ENCODE peak calls at places on chromosomes 13 and 19, in ten cellular contexts. One of them, this sample, is unnamed.

GRCh38 chr13:27595055-27595811 is 25.1 kb downstream of the LNX2 start:
- ATAC-seq in GM12878: peak
- ATAC-seq in Right ventricle myocardium superior: no peak
- ATAC-seq in aorta: no peak
- ATAC-seq in activated CD8-positive, alpha-beta T cell treated with anti-CD3 and anti-CD28 coated beads for 36 hours: no peak
- ATAC-seq in A549: no peak
- ATAC-seq in K562: peak
- ATAC-seq in SK-N-SH treated with all-trans-retinoic acid at 6 μM for 48 hours: no peak
- ATAC-seq in psoas muscle: no peak
- ATAC-seq in left colon: peak
- ATAC-seq in this sample: no peak

GRCh38 chr13:35733832-35734231 is 257.3 kb upstream of the MAB21L1 start:
- ATAC-seq in GM12878: no peak
- ATAC-seq in Right ventricle myocardium superior: peak
- ATAC-seq in aorta: peak
- ATAC-seq in activated CD8-positive, alpha-beta T cell treated with anti-CD3 and anti-CD28 coated beads for 36 hours: no peak
- ATAC-seq in A549: no peak
- ATAC-seq in K562: no peak
- ATAC-seq in SK-N-SH treated with all-trans-retinoic acid at 6 μM for 48 hours: peak
- ATAC-seq in psoas muscle: no peak
- ATAC-seq in left colon: no peak
- ATAC-seq in this sample: no peak

GRCh38 chr19:8238251-8238650 is 29.1 kb downstream of the CERS4 start:
- ATAC-seq in GM12878: no peak
- ATAC-seq in Right ventricle myocardium superior: no peak
- ATAC-seq in aorta: no peak
- ATAC-seq in activated CD8-positive, alpha-beta T cell treated with anti-CD3 and anti-CD28 coated beads for 36 hours: no peak
- ATAC-seq in A549: no peak
- ATAC-seq in K562: no peak
- ATAC-seq in SK-N-SH treated with all-trans-retinoic acid at 6 μM for 48 hours: no peak
- ATAC-seq in psoas muscle: no peak
- ATAC-seq in left colon: no peak
- ATAC-seq in this sample: peak

GRCh38 chr19:45972081-45972943 is 1.4 kb downstream of the NOVA2 start:
- ATAC-seq in GM12878: peak
- ATAC-seq in Right ventricle myocardium superior: peak
- ATAC-seq in aorta: no peak
- ATAC-seq in activated CD8-positive, alpha-beta T cell treated with anti-CD3 and anti-CD28 coated beads for 36 hours: peak
- ATAC-seq in A549: peak
- ATAC-seq in K562: no peak
- ATAC-seq in SK-N-SH treated with all-trans-retinoic acid at 6 μM for 48 hours: no peak
- ATAC-seq in psoas muscle: peak
- ATAC-seq in left colon: peak
- ATAC-seq in this sample: peak

GRCh38 chr19:29708553-29709439 is 6.3 kb downstream of the C19orf12 start:
- ATAC-seq in GM12878: no peak
- ATAC-seq in Right ventricle myocardium superior: peak
- ATAC-seq in aorta: peak
- ATAC-seq in activated CD8-positive, alpha-beta T cell treated with anti-CD3 and anti-CD28 coated beads for 36 hours: no peak
- ATAC-seq in A549: no peak
- ATAC-seq in K562: no peak
- ATAC-seq in SK-N-SH treated with all-trans-retinoic acid at 6 μM for 48 hours: no peak
- ATAC-seq in psoas muscle: peak
- ATAC-seq in left colon: peak
- ATAC-seq in this sample: no peak

GRCh38 chr13:85508683-85509329 is 290.4 kb downstream of the SLITRK6 start:
- ATAC-seq in GM12878: peak
- ATAC-seq in Right ventricle myocardium superior: no peak
- ATAC-seq in aorta: peak
- ATAC-seq in activated CD8-positive, alpha-beta T cell treated with anti-CD3 and anti-CD28 coated beads for 36 hours: no peak
- ATAC-seq in A549: peak
- ATAC-seq in K562: no peak
- ATAC-seq in SK-N-SH treated with all-trans-retinoic acid at 6 μM for 48 hours: peak
- ATAC-seq in psoas muscle: no peak
- ATAC-seq in left colon: no peak
- ATAC-seq in this sample: peak

GRCh38 chr19:48617146-48617937 is 1.6 kb downstream of the RPL18 start:
- ATAC-seq in GM12878: no peak
- ATAC-seq in Right ventricle myocardium superior: no peak
- ATAC-seq in aorta: no peak
- ATAC-seq in activated CD8-positive, alpha-beta T cell treated with anti-CD3 and anti-CD28 coated beads for 36 hours: no peak
- ATAC-seq in A549: no peak
- ATAC-seq in K562: no peak
- ATAC-seq in SK-N-SH treated with all-trans-retinoic acid at 6 μM for 48 hours: no peak
- ATAC-seq in psoas muscle: no peak
- ATAC-seq in left colon: no peak
- ATAC-seq in this sample: peak

GRCh38 chr13:99124695-99125334 is 75.8 kb upstream of the UBAC2 start:
- ATAC-seq in GM12878: peak
- ATAC-seq in Right ventricle myocardium superior: peak
- ATAC-seq in aorta: no peak
- ATAC-seq in activated CD8-positive, alpha-beta T cell treated with anti-CD3 and anti-CD28 coated beads for 36 hours: peak
- ATAC-seq in A549: peak
- ATAC-seq in K562: no peak
- ATAC-seq in SK-N-SH treated with all-trans-retinoic acid at 6 μM for 48 hours: peak
- ATAC-seq in psoas muscle: no peak
- ATAC-seq in left colon: no peak
- ATAC-seq in this sample: peak

GRCh38 chr19:10431254-10431942 is 11.1 kb downstream of the PDE4A start:
- ATAC-seq in GM12878: peak
- ATAC-seq in Right ventricle myocardium superior: peak
- ATAC-seq in aorta: no peak
- ATAC-seq in activated CD8-positive, alpha-beta T cell treated with anti-CD3 and anti-CD28 coated beads for 36 hours: peak
- ATAC-seq in A549: no peak
- ATAC-seq in K562: peak
- ATAC-seq in SK-N-SH treated with all-trans-retinoic acid at 6 μM for 48 hours: no peak
- ATAC-seq in psoas muscle: peak
- ATAC-seq in left colon: peak
- ATAC-seq in this sample: no peak

GRCh38 chr19:6108721-6109633 is 1.3 kb downstream of the RFX2 start:
- ATAC-seq in GM12878: no peak
- ATAC-seq in Right ventricle myocardium superior: peak
- ATAC-seq in aorta: peak
- ATAC-seq in activated CD8-positive, alpha-beta T cell treated with anti-CD3 and anti-CD28 coated beads for 36 hours: no peak
- ATAC-seq in A549: peak
- ATAC-seq in K562: no peak
- ATAC-seq in SK-N-SH treated with all-trans-retinoic acid at 6 μM for 48 hours: peak
- ATAC-seq in psoas muscle: no peak
- ATAC-seq in left colon: no peak
- ATAC-seq in this sample: no peak

GRCh38 chr19:52270266-52270885 is 989 bp downstream of the ZNF766 start:
- ATAC-seq in GM12878: peak
- ATAC-seq in Right ventricle myocardium superior: no peak
- ATAC-seq in aorta: no peak
- ATAC-seq in activated CD8-positive, alpha-beta T cell treated with anti-CD3 and anti-CD28 coated beads for 36 hours: no peak
- ATAC-seq in A549: no peak
- ATAC-seq in K562: no peak
- ATAC-seq in SK-N-SH treated with all-trans-retinoic acid at 6 μM for 48 hours: peak
- ATAC-seq in psoas muscle: no peak
- ATAC-seq in left colon: peak
- ATAC-seq in this sample: no peak

GRCh38 chr19:11587973-11588631 is 9.2 kb upstream of the ZNF627 start:
- ATAC-seq in GM12878: no peak
- ATAC-seq in Right ventricle myocardium superior: peak
- ATAC-seq in aorta: no peak
- ATAC-seq in activated CD8-positive, alpha-beta T cell treated with anti-CD3 and anti-CD28 coated beads for 36 hours: no peak
- ATAC-seq in A549: peak
- ATAC-seq in K562: peak
- ATAC-seq in SK-N-SH treated with all-trans-retinoic acid at 6 μM for 48 hours: peak
- ATAC-seq in psoas muscle: peak
- ATAC-seq in left colon: peak
- ATAC-seq in this sample: peak

GRCh38 chr19:18558202-18558555 is 509 bp downstream of the KXD1 start:
- ATAC-seq in GM12878: peak
- ATAC-seq in Right ventricle myocardium superior: no peak
- ATAC-seq in aorta: no peak
- ATAC-seq in activated CD8-positive, alpha-beta T cell treated with anti-CD3 and anti-CD28 coated beads for 36 hours: no peak
- ATAC-seq in A549: no peak
- ATAC-seq in K562: peak
- ATAC-seq in SK-N-SH treated with all-trans-retinoic acid at 6 μM for 48 hours: peak
- ATAC-seq in psoas muscle: no peak
- ATAC-seq in left colon: peak
- ATAC-seq in this sample: peak

GRCh38 chr13:88704600-88705275 is 1033.6 kb downstream of the SLITRK5 start:
- ATAC-seq in GM12878: peak
- ATAC-seq in Right ventricle myocardium superior: peak
- ATAC-seq in aorta: peak
- ATAC-seq in activated CD8-positive, alpha-beta T cell treated with anti-CD3 and anti-CD28 coated beads for 36 hours: no peak
- ATAC-seq in A549: no peak
- ATAC-seq in K562: no peak
- ATAC-seq in SK-N-SH treated with all-trans-retinoic acid at 6 μM for 48 hours: no peak
- ATAC-seq in psoas muscle: no peak
- ATAC-seq in left colon: peak
- ATAC-seq in this sample: no peak